ENCODE peak calls at places on chromosomes 13 and 19, in five cellular contexts. V, Y, F, P and X are unnamed samples.

GRCh38 chr19:7395360-7395781 is 46.6 kb downstream of the ARHGEF18 start:
- DNase-seq in F (no peak), Y (no peak), V (no peak), P (no peak), X (no peak)

GRCh38 chr13:113607477-113608245 is 23.1 kb downstream of the TFDP1 start:
- DNase-seq in V (no peak), Y (peak; percentile 34), P (no peak), F (no peak), X (no peak)

GRCh38 chr19:3506384-3507340 is 551 bp downstream of the FZR1 start:
- DNase-seq in F (no peak), V (no peak), Y (peak; percentile 38), P (no peak), X (peak; percentile 64)

GRCh38 chr13:37797606-37798005 is 72.0 kb downstream of the TRPC4 start:
- DNase-seq in P (no peak), V (no peak), F (no peak), Y (no peak), X (no peak)

GRCh38 chr19:7210359-7210758 is 83.9 kb downstream of the INSR start:
- DNase-seq in F (no peak), V (no peak), P (no peak), Y (no peak), X (no peak)

GRCh38 chr19:7636691-7637373 is at the start of gene STXBP2:
- DNase-seq in F (no peak), P (no peak), Y (peak; percentile 89), V (peak; percentile 61), X (peak; percentile 92)

GRCh38 chr13:23322353-23323336 is 110.9 kb downstream of the SACS start:
- DNase-seq in V (no peak), Y (no peak), P (no peak), F (no peak), X (no peak)

GRCh38 chr13:110250258-110250891 is 56.6 kb downstream of the COL4A1 start:
- DNase-seq in Y (no peak), P (no peak), F (peak; percentile 89), V (peak; percentile 57), X (no peak)

GRCh38 chr13:30107536-30108136 is 199.7 kb downstream of the KATNAL1 start:
- DNase-seq in V (no peak), P (no peak), F (no peak), Y (no peak), X (no peak)